ENCODE peak calls at places on chromosomes 7 and 10, in six cellular contexts. C is cardiac muscle cell, Q is spleen, U is astrocyte of the spinal cord, N is psoas muscle, L is GM12864. X is an unnamed sample.

GRCh38 chr10:47336387-47337134 is 11.6 kb upstream of the RBP3 start:
- DNase-seq in U (peak), C (no peak), Q (no peak), L (no peak), N (no peak), X (no peak)

GRCh38 chr10:16182688-16183087 is 254.1 kb upstream of the PTER start:
- DNase-seq in Q (no peak), U (no peak), N (no peak), L (no peak), C (no peak), X (no peak)

GRCh38 chr10:63603709-63604445 is 82.7 kb downstream of the REEP3 start:
- DNase-seq in U (peak), L (peak), Q (no peak), N (no peak), C (no peak), X (no peak)

GRCh38 chr10:132361581-132362101 is 29.6 kb downstream of the LRRC27 start:
- DNase-seq in N (no peak), U (no peak), C (no peak), L (no peak), Q (peak), X (no peak)

GRCh38 chr10:391304-391703 is 256.0 kb downstream of the ZMYND11 start:
- DNase-seq in C (no peak), N (no peak), Q (no peak), L (no peak), U (no peak), X (no peak)

GRCh38 chr7:74299401-74299800 is 10.2 kb downstream of the CLIP2 start:
- DNase-seq in Q (no peak), U (no peak), C (no peak), N (no peak), L (no peak), X (no peak)

GRCh38 chr7:121479466-121479865 is 83.4 kb upstream of the FAM3C start:
- DNase-seq in C (peak), N (no peak), L (no peak), Q (no peak), U (no peak), X (no peak)

GRCh38 chr10:70840836-70841235 is 25.1 kb downstream of the SGPL1 start:
- DNase-seq in U (no peak), N (no peak), L (no peak), Q (no peak), C (no peak), X (no peak)

GRCh38 chr10:59242057-59242456 is 65.6 kb downstream of the PHYHIPL start:
- DNase-seq in U (no peak), N (no peak), Q (no peak), C (no peak), L (no peak), X (no peak)

GRCh38 chr7:74083928-74084721 is 521 bp downstream of the LIMK1 start:
- DNase-seq in N (peak), U (peak), L (no peak), C (peak), Q (no peak), X (peak)

GRCh38 chr10:21499910-21500577 is 25.4 kb downstream of the SKIDA1 start:
- DNase-seq in L (no peak), C (peak), N (peak), U (no peak), Q (peak), X (no peak)

GRCh38 chr10:63605568-63605967 is 84.4 kb downstream of the REEP3 start:
- DNase-seq in Q (no peak), L (no peak), N (no peak), C (no peak), U (peak), X (no peak)

GRCh38 chr10:84200537-84201243 is 6.4 kb downstream of the CDHR1 start:
- DNase-seq in N (no peak), Q (peak), U (no peak), C (no peak), L (no peak), X (no peak)

GRCh38 chr7:73900286-73900685 is 39.3 kb downstream of the TMEM270 start:
- DNase-seq in U (peak), L (no peak), N (no peak), C (no peak), Q (no peak), X (no peak)

GRCh38 chr7:140225562-140226249 is 48.9 kb upstream of the KDM7A start:
- DNase-seq in L (no peak), U (no peak), N (no peak), Q (no peak), C (peak), X (no peak)

GRCh38 chr7:112204776-112205347 is 1.3 kb downstream of the DOCK4 start:
- DNase-seq in N (no peak), L (no peak), Q (no peak), U (peak), C (peak), X (peak)

GRCh38 chr7:67843001-67843400 is 846.4 kb downstream of the TYW1 start:
- DNase-seq in C (no peak), N (no peak), L (no peak), U (no peak), Q (no peak), X (no peak)

GRCh38 chr10:77902159-77902558 is 24.4 kb downstream of the DLG5 start:
- DNase-seq in L (no peak), U (no peak), Q (no peak), N (no peak), C (no peak), X (no peak)

GRCh38 chr10:31139497-31139896 is 107.8 kb upstream of the ZNF438 start:
- DNase-seq in L (no peak), U (no peak), C (no peak), Q (no peak), N (no peak), X (no peak)

GRCh38 chr10:17504547-17505245 is 50.3 kb upstream of the ST8SIA6 start:
- DNase-seq in C (peak), Q (no peak), L (no peak), U (peak), N (no peak), X (no peak)

GRCh38 chr7:44149571-44150465 is 8.7 kb upstream of the MYL7 start:
- DNase-seq in U (no peak), C (peak), N (no peak), L (no peak), Q (peak), X (no peak)

GRCh38 chr10:107728807-107729206 is 564.3 kb upstream of the SORCS1 start:
- DNase-seq in N (no peak), U (no peak), L (no peak), Q (no peak), C (no peak), X (peak)

GRCh38 chr7:47698386-47698785 is 116.5 kb upstream of the TNS3 start:
- DNase-seq in N (no peak), L (no peak), U (no peak), C (no peak), Q (no peak), X (no peak)

GRCh38 chr10:88990528-88991160 is at the start of gene FAS:
- DNase-seq in N (peak), C (peak), Q (peak), L (peak), U (peak), X (peak)

GRCh38 chr7:28410628-28411578 is 1.4 kb upstream of the CREB5 start:
- DNase-seq in C (peak), Q (no peak), L (no peak), N (peak), U (peak), X (peak)

GRCh38 chr10:10353326-10353725 is 664.3 kb upstream of the CELF2 start:
- DNase-seq in L (no peak), N (no peak), Q (no peak), U (no peak), C (no peak), X (no peak)

GRCh38 chr10:49139000-49139865 is 5.4 kb upstream of the FAM170B start:
- DNase-seq in N (no peak), L (no peak), U (peak), C (peak), Q (no peak), X (no peak)

GRCh38 chr7:4809691-4810090 is 34.3 kb downstream of the AP5Z1 start:
- DNase-seq in Q (no peak), U (no peak), N (no peak), C (no peak), L (no peak), X (no peak)

GRCh38 chr7:148987010-148987750 is 41.1 kb downstream of the PDIA4 start:
- DNase-seq in U (peak), Q (peak), N (peak), C (peak), L (peak), X (peak)

GRCh38 chr7:151240536-151240935 is 8.0 kb downstream of the SMARCD3 start:
- DNase-seq in C (no peak), U (no peak), N (no peak), Q (peak), L (no peak), X (no peak)

GRCh38 chr7:151238190-151238810 is 6.0 kb downstream of the CHPF2 start:
- DNase-seq in Q (peak), C (no peak), U (no peak), L (no peak), N (no peak), X (no peak)

GRCh38 chr7:151237244-151238189 is 5.2 kb downstream of the CHPF2 start:
- DNase-seq in U (no peak), N (no peak), Q (peak), L (no peak), C (no peak), X (no peak)

GRCh38 chr7:151239837-151240459 is 7.7 kb downstream of the CHPF2 start:
- DNase-seq in L (no peak), C (no peak), U (no peak), Q (peak), N (no peak), X (no peak)

DNA sequence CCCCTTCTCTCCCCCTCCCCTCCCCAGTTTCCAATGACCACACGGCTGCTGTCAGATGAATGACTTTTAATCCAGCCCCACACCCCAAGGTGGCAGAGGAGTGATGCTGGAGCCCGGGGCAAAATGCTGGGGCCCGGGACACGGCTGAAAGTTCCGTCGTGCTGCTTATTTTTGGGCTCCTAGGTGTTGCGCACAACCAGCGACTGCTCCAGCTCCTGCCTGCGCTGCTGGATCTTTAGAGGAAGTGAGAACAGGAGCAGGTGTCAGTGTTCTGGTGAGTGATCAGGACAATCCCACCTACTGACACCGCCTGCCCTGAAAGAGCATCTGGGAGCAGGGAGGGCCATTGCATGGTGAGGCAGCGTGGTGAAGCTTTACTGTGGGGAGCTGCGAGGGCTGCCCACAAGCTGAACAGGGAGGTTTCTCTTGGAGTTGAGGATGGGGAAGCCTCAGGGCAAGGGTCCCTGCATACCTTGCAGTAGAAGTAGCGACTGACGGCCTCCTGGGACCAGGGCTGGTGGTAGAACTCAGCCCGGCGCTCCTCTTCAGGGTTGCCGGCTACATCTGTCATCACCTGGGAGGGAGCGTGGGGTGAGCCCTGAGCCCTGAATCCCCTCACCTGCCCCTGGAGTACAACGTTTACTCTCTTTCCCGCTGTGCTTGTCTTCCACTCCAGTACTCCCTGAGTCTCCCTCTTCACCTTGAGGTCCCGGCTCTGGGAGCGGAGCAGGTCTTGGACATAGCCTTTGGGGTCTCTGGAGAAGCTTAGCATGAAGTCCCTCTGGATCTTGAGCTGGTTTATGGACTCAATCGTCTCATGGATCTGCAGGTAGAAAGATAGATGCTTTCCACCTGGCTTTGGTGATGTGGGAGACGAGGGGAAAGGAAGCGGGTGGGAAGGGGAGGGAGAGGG is 6.9 kb downstream of the CHPF2 start:
- DNase-seq in C (no peak), U (no peak), N (no peak), L (no peak), Q (peak), X (no peak)
- H3K4me3 ChIP-seq in C (no peak), U (no peak), N (no peak), L (no peak), Q (no peak), X (no peak)

DNA sequence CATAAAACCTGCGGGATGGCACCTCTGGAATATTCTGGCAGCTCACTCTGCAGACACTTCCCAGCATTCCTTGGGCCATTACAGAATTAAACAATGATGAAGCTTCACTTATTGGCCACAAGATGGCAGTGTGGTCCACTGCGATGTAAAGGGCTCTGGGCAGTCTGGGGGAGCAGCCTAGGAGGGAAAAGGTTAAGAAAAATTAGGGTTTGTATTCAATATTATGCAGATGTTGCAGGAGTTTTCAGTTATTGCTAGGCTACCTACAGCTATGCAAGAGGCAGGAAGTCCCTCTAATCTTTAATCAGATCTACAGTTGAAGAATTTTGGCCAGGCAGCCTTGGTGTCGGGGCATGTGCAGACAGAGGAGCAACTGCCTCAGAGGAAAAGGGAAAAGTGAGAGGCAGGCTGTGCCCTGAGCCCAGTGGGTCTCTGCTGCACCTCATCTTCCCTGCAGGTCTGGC is 233.2 kb upstream of the PRSS1 start:
- DNase-seq in L (no peak), U (peak), N (no peak), C (peak), Q (no peak), X (peak)
- TF ChIP-seq CTCF in L (peak), U (peak), N (peak), C (peak), Q (peak), X (peak)

DNA sequence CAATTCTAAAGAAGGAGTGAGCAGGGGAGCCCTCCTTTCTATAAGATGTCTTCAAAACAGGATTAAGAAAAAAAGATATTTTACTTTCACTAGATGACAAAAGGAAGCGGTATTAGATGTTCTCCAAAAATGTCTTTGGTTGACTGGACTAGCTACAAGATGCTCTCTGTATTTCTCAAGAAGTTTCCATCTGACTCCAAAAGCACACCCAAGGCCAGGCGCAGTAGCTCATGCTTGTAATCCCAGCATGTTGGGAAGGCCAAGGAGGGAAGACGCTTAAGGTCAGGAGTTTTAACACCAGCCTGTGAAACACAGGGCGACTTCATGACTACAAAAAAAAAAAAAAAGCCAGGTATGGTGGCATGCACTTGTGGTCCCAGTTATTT is 84.5 kb downstream of the PIP4K2A start:
- DNase-seq in Q (no peak), L (no peak), N (no peak), U (no peak), C (no peak), X (no peak)
- H3K4me3 ChIP-seq in Q (no peak), L (peak), N (no peak), U (no peak), C (no peak), X (no peak)

DNA sequence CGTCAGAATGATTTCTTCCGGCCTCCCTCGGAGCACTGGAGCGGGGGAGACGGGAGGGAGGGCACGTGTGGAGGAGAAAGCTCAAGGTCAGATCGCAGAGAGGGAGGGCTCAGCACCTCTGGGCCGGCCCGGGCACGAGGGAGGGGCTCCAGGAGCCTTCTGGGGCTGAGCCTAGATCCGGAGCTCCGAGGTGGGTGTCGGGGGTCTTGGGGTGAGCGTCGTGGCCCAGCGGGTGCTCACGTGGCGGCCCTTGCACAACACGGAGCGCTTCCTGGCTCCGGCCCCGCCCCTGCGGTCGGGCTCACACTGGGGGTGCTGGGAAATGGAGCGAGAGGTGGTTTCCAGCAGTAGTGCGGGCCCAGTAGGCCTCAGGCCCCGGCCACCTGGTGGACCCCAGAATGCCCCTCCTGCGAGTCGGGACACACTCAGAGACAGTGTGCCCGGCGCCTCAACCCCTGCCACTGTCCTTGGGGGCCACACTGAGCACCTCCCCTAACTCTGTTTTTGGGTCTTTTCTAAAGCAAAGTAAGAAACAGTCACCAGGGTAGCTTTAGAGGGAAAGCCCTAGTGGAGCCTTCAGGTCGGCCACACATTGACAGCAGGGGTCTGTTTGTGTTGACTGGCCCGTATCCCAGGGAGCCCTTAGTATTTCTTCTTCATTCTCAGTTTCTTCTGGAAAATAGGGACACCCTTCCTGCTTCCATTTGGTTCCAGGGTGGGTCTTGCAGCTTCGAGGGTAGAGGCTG is 798 bp downstream of the PPIF start:
- DNase-seq in N (peak), Q (peak), C (peak), U (peak), L (no peak), X (peak)
- TF ChIP-seq CTCF in N (no peak), Q (no peak), C (no peak), U (no peak), L (no peak), X (no peak)

DNA sequence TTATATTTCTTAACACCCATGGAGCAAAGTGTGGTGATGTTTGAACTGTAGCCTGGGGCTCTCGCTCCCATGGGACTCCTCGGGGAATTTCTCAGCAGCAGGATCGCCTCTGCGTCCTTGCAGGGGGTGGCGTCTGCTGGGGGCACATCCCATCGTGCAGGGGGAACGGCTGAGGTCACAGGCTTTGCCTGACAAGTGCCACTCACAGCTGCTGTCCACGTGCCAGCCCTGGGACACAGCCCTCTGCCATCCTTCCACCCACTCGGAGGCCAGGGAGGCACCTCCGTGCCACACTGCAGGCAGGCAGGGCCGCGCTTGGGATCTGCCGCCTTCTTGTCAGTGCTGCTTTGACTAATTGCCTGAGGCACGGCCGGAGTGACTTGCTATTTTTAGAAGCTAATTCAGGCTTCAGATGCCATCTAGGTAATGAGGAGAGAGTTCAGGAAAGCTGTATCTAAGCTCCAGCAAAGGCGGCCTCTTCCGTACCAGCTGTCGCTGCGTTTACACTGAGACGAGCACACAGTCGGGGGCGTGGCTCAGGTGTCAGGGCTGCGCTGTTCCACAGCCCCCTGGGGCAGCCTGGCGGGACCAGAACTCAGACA is 45.7 kb downstream of the PITRM1 start:
- DNase-seq in Q (no peak), N (peak), L (no peak), U (no peak), C (peak), X (peak)
- H3K4me3 ChIP-seq in Q (no peak), N (peak), L (no peak), U (no peak), C (no peak), X (no peak)

X was measured in epithelial cell of esophagus.